ENCODE peak calls at places on chromosome 6, in four cellular contexts. K, Y, N and J are unnamed samples.

GRCh38 chr6:154298297-154298696 is 58.3 kb downstream of the IPCEF1 start:
- DNase-seq in Y (peak; percentile 48), N (peak; percentile 24), K (no peak), J (no peak)

GRCh38 chr6:165718486-165718885 is 55.4 kb upstream of the PDE10A start:
- DNase-seq in Y (no peak), K (no peak), N (no peak), J (no peak)

GRCh38 chr6:70210462-70210861 is 92.4 kb downstream of the COL9A1 start:
- DNase-seq in K (no peak), N (peak; percentile 14), Y (no peak), J (no peak)

GRCh38 chr6:126696921-126697693 is 357.2 kb downstream of the CENPW start:
- DNase-seq in Y (no peak), N (no peak), K (no peak), J (no peak)

GRCh38 chr6:87705070-87705691 is 3.1 kb upstream of the AKIRIN2 start:
- DNase-seq in N (peak; percentile 76), Y (peak; percentile 83), K (no peak), J (no peak)

GRCh38 chr6:83352413-83352812 is 78.4 kb downstream of the ME1 start:
- DNase-seq in K (no peak), Y (no peak), N (no peak), J (no peak)

GRCh38 chr6:78599526-78599925 is 267.8 kb upstream of the IRAK1BP1 start:
- DNase-seq in Y (no peak), N (no peak), K (no peak), J (no peak)

GRCh38 chr6:52555531-52556228 is 21.2 kb downstream of the TRAM2 start:
- DNase-seq in K (no peak), Y (no peak), N (no peak), J (no peak)

GRCh38 chr6:162705736-162706135 is 21.8 kb downstream of the PRKN start:
- DNase-seq in Y (no peak), N (no peak), K (no peak), J (no peak)

GRCh38 chr6:24719125-24719931 is at the start of gene C6orf62:
- DNase-seq in K (no peak), Y (peak; percentile 20), N (no peak), J (no peak)

GRCh38 chr6:112308476-112308875 is 38.7 kb upstream of the RFPL4B start:
- DNase-seq in Y (no peak), K (no peak), N (no peak), J (no peak)

GRCh38 chr6:160789263-160790027 is 87.4 kb downstream of the PLG start:
- DNase-seq in Y (peak; percentile 49), N (no peak), K (no peak), J (no peak)

GRCh38 chr6:130982060-130982459 is 81.0 kb downstream of the EPB41L2 start:
- DNase-seq in N (no peak), Y (no peak), K (no peak), J (no peak)

GRCh38 chr6:24188571-24188970 is 62.6 kb downstream of the NRSN1 start:
- DNase-seq in Y (no peak), N (no peak), K (no peak), J (no peak)

GRCh38 chr6:151068761-151069312 is 170.9 kb upstream of the AKAP12 start:
- DNase-seq in N (no peak), K (no peak), Y (no peak), J (no peak)

GRCh38 chr6:133606833-133607232 is 282.1 kb upstream of the TCF21 start:
- DNase-seq in K (no peak), N (no peak), Y (no peak), J (no peak)

GRCh38 chr6:87653074-87653962 is 48.7 kb downstream of the AKIRIN2 start:
- DNase-seq in Y (no peak), N (no peak), K (no peak), J (no peak)

GRCh38 chr6:2132416-2132815 is 113.0 kb downstream of the GMDS start:
- DNase-seq in N (no peak), K (no peak), Y (no peak), J (no peak)

GRCh38 chr6:113182370-113183141 is 674.6 kb upstream of the MARCKS start:
- DNase-seq in N (peak; percentile 2), K (no peak), Y (no peak), J (no peak)

GRCh38 chr6:36120539-36120938 is 9.8 kb upstream of the MAPK13 start:
- DNase-seq in K (no peak), Y (no peak), N (no peak), J (no peak)

GRCh38 chr6:106974999-106975698 is 620 bp upstream of the CD24 start:
- DNase-seq in N (no peak), K (peak; percentile 82), Y (no peak), J (no peak)

GRCh38 chr6:2305951-2306350 is 60.5 kb upstream of the GMDS start:
- DNase-seq in N (no peak), Y (no peak), K (no peak), J (no peak)

GRCh38 chr6:17093692-17094091 is 8.2 kb upstream of the STMND1 start:
- DNase-seq in N (no peak), Y (no peak), K (no peak), J (no peak)

GRCh38 chr6:90329397-90330077 is 32.9 kb upstream of the BACH2 start:
- DNase-seq in N (no peak), K (no peak), Y (no peak), J (no peak)

GRCh38 chr6:129646617-129647016 is 63.4 kb downstream of the ARHGAP18 start:
- DNase-seq in Y (peak; percentile 61), K (no peak), N (no peak), J (no peak)

GRCh38 chr6:130890531-130890950 is 63.3 kb downstream of the SMLR1 start:
- DNase-seq in N (no peak), Y (no peak), K (no peak), J (no peak)

GRCh38 chr6:2876210-2877056 is 26.7 kb downstream of the SERPINB9 start:
- DNase-seq in N (peak; percentile 100), K (no peak), Y (no peak), J (no peak)

GRCh38 chr6:84568971-84569370 is 195.4 kb downstream of the TBX18 start:
- DNase-seq in N (no peak), Y (no peak), K (no peak), J (no peak)

GRCh38 chr6:45265246-45265645 is 62.9 kb upstream of the RUNX2 start:
- DNase-seq in N (peak; percentile 77), Y (no peak), K (no peak), J (no peak)

GRCh38 chr6:167934426-167934864 is 63.0 kb upstream of the KIF25 start:
- DNase-seq in K (no peak), N (no peak), Y (no peak), J (no peak)

GRCh38 chr6:105107207-105107606 is 72.6 kb downstream of the POPDC3 start:
- DNase-seq in Y (no peak), N (no peak), K (no peak), J (no peak)

GRCh38 chr6:33771342-33772113 is 17.4 kb downstream of the LEMD2 start:
- DNase-seq in N (no peak), K (peak; percentile 87), Y (no peak), J (no peak)

GRCh38 chr6:7148100-7148822 is 40.5 kb downstream of the RREB1 start:
- DNase-seq in K (no peak), N (no peak), Y (no peak), J (no peak)

GRCh38 chr6:149409617-149410016 is 9.6 kb downstream of the SUMO4 start:
- DNase-seq in N (no peak), Y (no peak), K (no peak), J (no peak)

GRCh38 chr6:149410557-149410956 is 10.5 kb downstream of the SUMO4 start:
- DNase-seq in K (no peak), N (no peak), Y (no peak), J (no peak)

GRCh38 chr6:149403534-149403933 is 3.5 kb downstream of the SUMO4 start:
- DNase-seq in K (no peak), N (no peak), Y (no peak), J (no peak)

GRCh38 chr6:149405823-149406765 is 6.0 kb downstream of the SUMO4 start:
- DNase-seq in K (no peak), Y (no peak), N (no peak), J (no peak)
- H3K36me3 ChIP-seq in K (peaks cover 4% of the 10 kb centered on the region), Y (peaks cover 21% of the 10 kb centered on the region), N (peaks cover 7% of the 10 kb centered on the region), J (peaks cover 50% of the 10 kb centered on the region)

GRCh38 chr6:76217606-76218005 is 145.1 kb upstream of the IMPG1 start:
- DNase-seq in N (no peak), Y (no peak), K (no peak), J (no peak)
- H3K4me1 ChIP-seq in N (no peaks in the 10 kb centered on the region), Y (no peaks in the 10 kb centered on the region), K (no peaks in the 10 kb centered on the region), J (no peaks in the 10 kb centered on the region)

GRCh38 chr6:147029923-147030322 is 174.3 kb upstream of the STXBP5 start:
- DNase-seq in Y (no peak), N (no peak), K (no peak), J (no peak)

GRCh38 chr6:147035891-147036290 is 168.3 kb upstream of the STXBP5 start:
- DNase-seq in N (no peak), K (no peak), Y (no peak), J (no peak)

GRCh38 chr6:147037881-147038280 is 166.3 kb upstream of the STXBP5 start:
- DNase-seq in K (no peak), Y (no peak), N (no peak), J (no peak)

GRCh38 chr6:147033267-147033666 is 170.9 kb upstream of the STXBP5 start:
- DNase-seq in N (no peak), K (no peak), Y (no peak), J (peak; percentile 59)
- TF ChIP-seq SUZ12 in N (no peak), K (no peak), Y (no peak), J (no peak)

GRCh38 chr6:170405311-170405975 is 98.9 kb downstream of the FAM120B start:
- DNase-seq in K (no peak), Y (no peak), N (no peak), J (no peak)
- H3K36me3 ChIP-seq in K (no peaks in the 10 kb centered on the region), Y (peaks cover 25% of the 10 kb centered on the region), N (peaks cover 8% of the 10 kb centered on the region), J (peaks cover 16% of the 10 kb centered on the region)

GRCh38 chr6:56760842-56761241 is 118.2 kb upstream of the DST start:
- DNase-seq in N (no peak), K (no peak), Y (no peak), J (no peak)
- H3K4me1 ChIP-seq in N (peaks cover 12% of the 10 kb centered on the region), K (no peaks in the 10 kb centered on the region), Y (peaks cover 93% of the 10 kb centered on the region), J (no peaks in the 10 kb centered on the region)